ENCODE peak calls at places on chromosome 17, in eight cellular contexts. E, O, C, G, R, U, Z and H are unnamed samples.

GRCh38 chr17:9174312-9174711 is 153.0 kb downstream of the NTN1 start:
- DNase-seq in U (no peak), G (no peak), O (no peak), C (no peak), E (no peak), Z (no peak), R (no peak), H (no peak)

GRCh38 chr17:13599168-13599577 is 2.6 kb downstream of the HS3ST3A1 start:
- DNase-seq in G (no peak), O (no peak), C (no peak), R (no peak), Z (no peak), U (no peak), E (no peak), H (no peak)

GRCh38 chr17:62808576-62808970 is 459 bp upstream of the MARCHF10 start:
- DNase-seq in O (no peak), E (no peak), R (no peak), Z (no peak), U (no peak), G (no peak), C (no peak), H (no peak)

GRCh38 chr17:50072130-50072529 is 16.2 kb downstream of the ITGA3 start:
- DNase-seq in U (no peak), Z (no peak), G (no peak), R (no peak), E (no peak), C (no peak), O (no peak), H (no peak)

GRCh38 chr17:30558313-30559195 is 81.3 kb downstream of the GOSR1 start:
- DNase-seq in G (no peak), E (no peak), U (no peak), R (no peak), O (no peak), C (peak; percentile 11), Z (no peak), H (no peak)

GRCh38 chr17:162689-163088 is 18.8 kb downstream of the DOC2B start:
- DNase-seq in E (no peak), Z (no peak), O (no peak), R (no peak), C (no peak), G (no peak), U (no peak), H (no peak)

GRCh38 chr17:36511216-36511615 is 23.5 kb downstream of the MYO19 start:
- DNase-seq in G (no peak), R (no peak), U (no peak), O (no peak), Z (no peak), E (no peak), C (no peak), H (no peak)

GRCh38 chr17:3005696-3006095 is 57.7 kb downstream of the OR1D5 start:
- DNase-seq in U (no peak), R (no peak), Z (no peak), O (no peak), E (no peak), G (no peak), C (no peak), H (no peak)

GRCh38 chr17:6670571-6670970 is 19.0 kb downstream of the C17orf100 start:
- DNase-seq in U (no peak), G (no peak), O (no peak), C (no peak), E (no peak), R (no peak), Z (no peak), H (no peak)

GRCh38 chr17:44522883-44523671 is 19.9 kb upstream of the GPATCH8 start:
- DNase-seq in Z (peak; percentile 77), E (peak; percentile 54), R (peak; percentile 61), O (peak; percentile 31), C (peak; percentile 33), G (peak; percentile 30), U (peak; percentile 59), H (peak; percentile 65)

DNA sequence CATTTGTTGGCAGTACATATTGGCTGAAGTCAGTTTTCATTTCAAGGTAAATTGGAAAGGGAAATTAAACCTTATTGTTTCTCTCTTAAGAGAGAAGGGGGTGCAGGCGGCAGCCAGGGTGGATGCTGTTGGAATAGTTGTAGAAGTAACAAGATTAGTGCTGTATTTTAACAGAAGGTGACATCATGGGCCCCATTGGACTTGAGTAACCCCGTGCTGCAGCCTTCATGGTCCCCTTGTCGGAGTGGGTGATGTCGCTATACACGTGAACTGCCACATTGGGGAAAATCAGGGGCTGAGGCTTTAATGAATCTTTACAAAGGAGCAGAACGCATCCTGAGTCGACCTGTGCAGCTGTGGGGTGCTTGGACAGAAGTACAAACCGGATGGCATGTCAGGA is 3.2 kb downstream of the SNX11 start:
- DNase-seq in U (no peak), E (no peak), C (no peak), Z (no peak), R (no peak), O (no peak), G (no peak), H (no peak)
- TF ChIP-seq POLR2A in U (no peak), E (no peak), C (no peak), Z (no peak), R (no peak), O (no peak), G (no peak), H (no peak)

GRCh38 chr17:19977360-19978205 is at the start of gene AKAP10:
- DNase-seq in G (peak; percentile 89), R (peak; percentile 97), C (peak; percentile 91), Z (peak; percentile 96), U (peak; percentile 92), O (peak; percentile 93), E (peak; percentile 95), H (peak; percentile 94)

GRCh38 chr17:19979917-19980770 is 2.5 kb upstream of the AKAP10 start:
- DNase-seq in O (no peak), U (peak; percentile 22), G (no peak), Z (peak; percentile 13), C (no peak), E (peak; percentile 22), R (no peak), H (no peak)

GRCh38 chr17:19975601-19976000 is 2.0 kb downstream of the AKAP10 start:
- DNase-seq in U (no peak), C (no peak), E (no peak), Z (no peak), G (no peak), R (no peak), O (no peak), H (no peak)

GRCh38 chr17:19978803-19979202 is 1.2 kb upstream of the AKAP10 start:
- DNase-seq in O (no peak), U (no peak), R (no peak), Z (no peak), E (no peak), G (no peak), C (no peak), H (no peak)

DNA sequence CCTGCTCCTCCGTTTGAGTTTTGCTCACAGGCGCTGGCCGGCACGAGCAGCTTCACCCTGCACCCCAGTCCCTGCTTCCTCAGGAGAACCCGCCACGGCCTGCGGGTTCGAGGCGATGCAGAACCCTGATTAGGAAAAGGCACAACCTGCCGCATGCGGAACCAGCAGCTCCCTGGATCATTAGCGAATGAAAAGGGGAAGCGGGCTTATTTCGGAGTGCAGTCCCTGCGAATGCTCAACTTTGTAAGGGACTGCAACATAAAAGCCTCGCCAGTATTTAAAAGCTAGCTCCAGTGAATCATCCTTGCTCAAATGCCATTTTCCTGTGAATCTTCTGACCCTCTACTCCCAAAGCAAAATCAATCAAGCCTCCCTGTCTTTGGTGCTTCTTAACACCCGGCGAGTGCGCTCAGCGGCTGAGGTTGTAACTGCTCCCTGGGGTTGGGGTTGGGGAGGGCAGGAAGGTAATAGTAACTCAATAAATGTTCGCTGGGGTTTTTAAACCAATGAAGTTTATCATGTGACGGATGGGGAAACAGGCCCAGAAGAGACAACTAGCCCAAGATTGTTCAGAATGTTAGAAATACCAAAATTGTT is 676 bp upstream of the AKAP10 start:
- DNase-seq in O (no peak), E (no peak), U (no peak), G (peak; percentile 16), C (no peak), Z (no peak), R (no peak), H (peak; percentile 56)
- TF ChIP-seq POLR2A in O (no peak), E (no peak), U (no peak), G (no peak), C (no peak), Z (no peak), R (no peak), H (peak; percentile 35)

GRCh38 chr17:80675451-80676095 is 130.9 kb downstream of the RPTOR start:
- DNase-seq in R (no peak), C (no peak), E (no peak), G (no peak), O (no peak), Z (no peak), U (no peak), H (no peak)
- TF ChIP-seq POLR2A in R (no peak), C (no peak), E (no peak), G (no peak), O (no peak), Z (no peak), U (no peak), H (no peak)

DNA sequence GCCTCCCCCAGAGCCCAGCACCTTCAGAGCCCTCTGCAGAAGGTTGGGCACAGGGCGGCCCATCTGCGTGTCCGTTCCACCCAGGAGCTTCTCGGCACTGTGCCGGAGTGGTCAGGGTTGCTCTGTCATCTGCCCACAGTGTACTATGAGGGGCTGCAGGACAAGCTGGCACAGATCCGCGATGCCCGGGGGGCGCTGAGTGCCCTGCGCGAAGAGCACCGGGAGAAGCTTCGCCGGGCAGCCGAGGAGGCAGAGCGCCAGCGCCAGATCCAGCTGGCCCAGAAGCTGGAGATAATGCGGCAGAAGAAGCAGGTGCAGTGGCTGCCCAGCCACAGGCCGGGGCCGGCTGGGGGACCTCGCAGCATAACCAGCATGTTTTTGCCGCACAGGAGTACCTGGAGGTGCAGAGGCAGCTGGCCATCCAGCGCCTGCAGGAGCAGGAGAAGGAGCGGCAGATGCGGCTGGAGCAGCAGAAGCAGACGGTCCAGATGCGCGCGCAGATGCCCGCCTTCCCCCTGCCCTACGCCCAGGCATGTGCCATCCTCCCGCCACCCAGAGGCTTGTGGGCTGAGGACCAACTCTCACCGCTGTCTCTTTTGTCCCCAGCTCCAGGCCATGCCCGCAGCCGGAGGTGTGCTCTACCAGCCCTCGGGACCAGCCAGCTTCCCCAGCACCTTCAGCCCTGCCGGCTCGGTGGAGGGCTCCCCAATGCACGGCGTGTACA is 6.8 kb upstream of the MRPL12 start:
- DNase-seq in Z (no peak), R (no peak), C (no peak), U (no peak), O (no peak), G (no peak), E (no peak), H (no peak)
- TF ChIP-seq POLR2A in Z (no peak), R (no peak), C (no peak), U (no peak), O (no peak), G (no peak), E (no peak), H (no peak)

GRCh38 chr17:40034426-40035161 is 19.4 kb downstream of the CSF3 start:
- DNase-seq in U (no peak), O (no peak), E (no peak), Z (no peak), G (no peak), C (no peak), R (no peak), H (no peak)
- TF ChIP-seq POLR2A in U (no peak), O (no peak), E (no peak), Z (no peak), G (no peak), C (no peak), R (no peak), H (no peak)